ENCODE peak calls at places on chromosome 17, in ten cellular contexts. F is hepatocyte, Y is HepG2, E is prostate gland, G is HFFc6, P is nephron progenitor cell, A is tibial nerve, U is progenitor cell of endocrine pancreas, N is A549, D is neural progenitor cell. V is an unnamed sample.

GRCh38 chr17:81161536-81161935 is 3.8 kb upstream of the PVALEF start:
- DNase-seq in F (no peak), Y (no peak), E (no peak), G (no peak), P (no peak), A (no peak), U (no peak), N (no peak), D (no peak), V (no peak)

GRCh38 chr17:76934561-76935320 is 66.5 kb downstream of the MGAT5B start:
- DNase-seq in F (no peak), Y (no peak), E (no peak), G (no peak), P (no peak), A (no peak), U (no peak), N (no peak), D (no peak), V (no peak)

GRCh38 chr17:39739020-39739884 is 1.5 kb downstream of the GRB7 start:
- DNase-seq in F (peak), Y (peak), E (peak), G (peak), P (peak), A (no peak), U (peak), N (peak), D (peak), V (no peak)

GRCh38 chr17:61423967-61424649 is 24.5 kb downstream of the TBX2 start:
- DNase-seq in F (no peak), Y (no peak), E (no peak), G (no peak), P (no peak), A (no peak), U (no peak), N (no peak), D (no peak), V (no peak)

GRCh38 chr17:37488009-37488604 is 1.6 kb upstream of the DUSP14 start:
- DNase-seq in F (peak), Y (peak), E (peak), G (peak), P (no peak), A (no peak), U (no peak), N (peak), D (peak), V (no peak)

GRCh38 chr17:12667299-12667958 is 1.7 kb downstream of the MYOCD start:
- DNase-seq in F (peak), Y (peak), E (no peak), G (peak), P (peak), A (no peak), U (peak), N (peak), D (peak), V (peak)

GRCh38 chr17:81445642-81446500 is 50.6 kb downstream of the BAHCC1 start:
- DNase-seq in F (no peak), Y (no peak), E (no peak), G (no peak), P (no peak), A (no peak), U (no peak), N (no peak), D (no peak), V (no peak)

GRCh38 chr17:71438631-71439146 is 682.1 kb upstream of the SOX9 start:
- DNase-seq in F (peak), Y (peak), E (no peak), G (peak), P (no peak), A (no peak), U (no peak), N (peak), D (no peak), V (no peak)

GRCh38 chr17:56581635-56582605 is 11.6 kb upstream of the NOG start:
- DNase-seq in F (no peak), Y (no peak), E (no peak), G (no peak), P (no peak), A (no peak), U (no peak), N (no peak), D (no peak), V (no peak)

GRCh38 chr17:62601438-62601837 is 26.0 kb upstream of the MRC2 start:
- DNase-seq in F (no peak), Y (no peak), E (no peak), G (no peak), P (no peak), A (no peak), U (no peak), N (no peak), D (no peak), V (no peak)

GRCh38 chr17:81615401-81615930 is 21.4 kb downstream of the NPLOC4 start:
- DNase-seq in F (no peak), Y (no peak), E (no peak), G (no peak), P (no peak), A (no peak), U (no peak), N (no peak), D (no peak), V (no peak)

GRCh38 chr17:55466671-55467070 is 44.6 kb downstream of the SMIM36 start:
- DNase-seq in F (no peak), Y (no peak), E (no peak), G (no peak), P (no peak), A (no peak), U (no peak), N (no peak), D (no peak), V (no peak)

GRCh38 chr17:76131692-76132573 is 9.1 kb downstream of the FOXJ1 start:
- DNase-seq in F (no peak), Y (peak), E (peak), G (no peak), P (no peak), A (no peak), U (no peak), N (no peak), D (no peak), V (no peak)

GRCh38 chr17:34117811-34118210 is 137.3 kb upstream of the CCL2 start:
- DNase-seq in F (no peak), Y (no peak), E (no peak), G (no peak), P (no peak), A (no peak), U (no peak), N (no peak), D (no peak), V (no peak)

GRCh38 chr17:28727727-28728363 is 743 bp upstream of the NEK8 start:
- DNase-seq in F (peak), Y (peak), E (peak), G (peak), P (peak), A (no peak), U (no peak), N (peak), D (peak), V (peak)

GRCh38 chr17:78172284-78173024 is 4.1 kb downstream of the SYNGR2 start:
- DNase-seq in F (no peak), Y (no peak), E (no peak), G (no peak), P (no peak), A (peak), U (no peak), N (peak), D (no peak), V (no peak)

GRCh38 chr17:42387663-42388380 is 420 bp downstream of the STAT3 start:
- DNase-seq in F (peak), Y (no peak), E (peak), G (no peak), P (peak), A (no peak), U (peak), N (no peak), D (peak), V (peak)

GRCh38 chr17:79182176-79183160 is 107.8 kb downstream of the ENGASE start:
- DNase-seq in F (no peak), Y (no peak), E (no peak), G (no peak), P (peak), A (no peak), U (no peak), N (no peak), D (peak), V (no peak)

GRCh38 chr17:62091804-62092203 is 26.7 kb upstream of the MED13 start:
- DNase-seq in F (no peak), Y (no peak), E (no peak), G (no peak), P (no peak), A (no peak), U (no peak), N (no peak), D (no peak), V (no peak)

GRCh38 chr17:67021196-67021595 is 23.2 kb upstream of the CACNG1 start:
- DNase-seq in F (no peak), Y (no peak), E (no peak), G (no peak), P (no peak), A (no peak), U (no peak), N (no peak), D (no peak), V (no peak)

GRCh38 chr17:29444589-29444988 is 54.4 kb downstream of the TAOK1 start:
- DNase-seq in F (no peak), Y (no peak), E (no peak), G (peak), P (no peak), A (no peak), U (no peak), N (no peak), D (no peak), V (no peak)

GRCh38 chr17:60539807-60540206 is 13.8 kb upstream of the APPBP2 start:
- DNase-seq in F (no peak), Y (no peak), E (no peak), G (no peak), P (no peak), A (no peak), U (no peak), N (no peak), D (no peak), V (no peak)

GRCh38 chr17:7559307-7560171 is 989 bp downstream of the TNFSF13 start:
- DNase-seq in F (no peak), Y (no peak), E (peak), G (no peak), P (no peak), A (no peak), U (no peak), N (no peak), D (no peak), V (no peak)

GRCh38 chr17:37650419-37651003 is 7.3 kb upstream of the DDX52 start:
- DNase-seq in F (peak), Y (peak), E (no peak), G (peak), P (peak), A (no peak), U (no peak), N (peak), D (peak), V (peak)

GRCh38 chr17:42553161-42553818 is 567 bp downstream of the HSD17B1 start:
- DNase-seq in F (no peak), Y (no peak), E (no peak), G (no peak), P (peak), A (no peak), U (no peak), N (peak), D (peak), V (no peak)

GRCh38 chr17:8140058-8140412 is 12.2 kb downstream of the PER1 start:
- DNase-seq in F (peak), Y (no peak), E (no peak), G (no peak), P (no peak), A (peak), U (no peak), N (no peak), D (no peak), V (no peak)

GRCh38 chr17:40035162-40035559 is 19.0 kb downstream of the MED24 start:
- DNase-seq in F (peak), Y (no peak), E (no peak), G (no peak), P (peak), A (no peak), U (no peak), N (peak), D (peak), V (peak)

GRCh38 chr17:77783991-77784820 is 174.3 kb upstream of the TNRC6C start:
- DNase-seq in F (no peak), Y (no peak), E (no peak), G (no peak), P (no peak), A (no peak), U (no peak), N (no peak), D (no peak), V (no peak)

GRCh38 chr17:27664606-27664965 is 33.6 kb downstream of the LGALS9 start:
- DNase-seq in F (no peak), Y (no peak), E (no peak), G (no peak), P (no peak), A (no peak), U (no peak), N (no peak), D (no peak), V (no peak)

GRCh38 chr17:28407130-28407973 is 1.3 kb upstream of the SLC46A1 start:
- DNase-seq in F (peak), Y (no peak), E (peak), G (no peak), P (no peak), A (no peak), U (no peak), N (no peak), D (peak), V (no peak)

GRCh38 chr17:65556014-65556909 is 5.2 kb downstream of the AXIN2 start:
- DNase-seq in F (peak), Y (peak), E (peak), G (peak), P (peak), A (peak), U (peak), N (peak), D (peak), V (peak)

GRCh38 chr17:29176500-29177351 is 3.5 kb downstream of the MYO18A start:
- DNase-seq in F (peak), Y (peak), E (peak), G (no peak), P (peak), A (no peak), U (peak), N (peak), D (peak), V (peak)

GRCh38 chr17:47220531-47220999 is 11.4 kb downstream of the MYL4 start:
- DNase-seq in F (no peak), Y (no peak), E (no peak), G (no peak), P (no peak), A (no peak), U (no peak), N (no peak), D (no peak), V (no peak)

GRCh38 chr17:56434610-56435009 is 158.9 kb upstream of the NOG start:
- DNase-seq in F (no peak), Y (no peak), E (no peak), G (no peak), P (no peak), A (no peak), U (no peak), N (no peak), D (no peak), V (no peak)

GRCh38 chr17:15311996-15312395 is 29.4 kb downstream of the TEKT3 start:
- DNase-seq in F (no peak), Y (no peak), E (no peak), G (no peak), P (no peak), A (no peak), U (no peak), N (no peak), D (no peak), V (no peak)

GRCh38 chr17:14760212-14760611 is 459.3 kb downstream of the HS3ST3B1 start:
- DNase-seq in F (no peak), Y (no peak), E (no peak), G (no peak), P (no peak), A (no peak), U (no peak), N (no peak), D (no peak), V (no peak)

GRCh38 chr17:9432121-9432866 is 143.3 kb downstream of the STX8 start:
- DNase-seq in F (no peak), Y (no peak), E (peak), G (peak), P (no peak), A (no peak), U (no peak), N (no peak), D (no peak), V (no peak)

GRCh38 chr17:42982266-42982665 is 1.9 kb downstream of the RUNDC1 start:
- DNase-seq in F (no peak), Y (no peak), E (peak), G (no peak), P (no peak), A (no peak), U (no peak), N (no peak), D (no peak), V (no peak)

DNA sequence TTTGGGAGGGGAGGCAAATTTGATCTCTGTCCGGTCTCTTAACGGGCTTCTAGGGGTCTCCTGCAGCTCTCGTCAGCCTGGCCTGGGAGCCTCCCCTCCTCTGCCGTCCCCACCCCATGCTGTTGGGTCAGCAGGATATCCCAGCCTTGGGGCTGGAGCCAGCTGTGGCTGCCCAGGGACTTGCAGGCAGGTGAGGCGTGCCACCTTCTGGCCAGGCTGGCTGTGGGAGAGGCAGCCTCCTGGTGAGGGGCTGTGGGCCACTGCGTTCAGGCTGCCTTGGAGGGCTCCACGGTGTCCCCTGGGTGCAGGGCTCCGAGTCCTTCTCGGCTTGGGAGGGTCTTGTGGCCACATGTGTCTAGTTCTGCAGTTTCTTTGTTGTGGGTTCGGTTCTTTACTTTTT is 34.6 kb downstream of the TBCD start:
- DNase-seq in F (no peak), Y (no peak), E (no peak), G (no peak), P (no peak), A (no peak), U (no peak), N (no peak), D (no peak), V (no peak)
- TF ChIP-seq CTCF in F (no peak), Y (no peak), E (no peak), G (no peak), P (no peak), A (no peak), U (no peak), N (no peak), D (no peak), V (no peak)

DNA sequence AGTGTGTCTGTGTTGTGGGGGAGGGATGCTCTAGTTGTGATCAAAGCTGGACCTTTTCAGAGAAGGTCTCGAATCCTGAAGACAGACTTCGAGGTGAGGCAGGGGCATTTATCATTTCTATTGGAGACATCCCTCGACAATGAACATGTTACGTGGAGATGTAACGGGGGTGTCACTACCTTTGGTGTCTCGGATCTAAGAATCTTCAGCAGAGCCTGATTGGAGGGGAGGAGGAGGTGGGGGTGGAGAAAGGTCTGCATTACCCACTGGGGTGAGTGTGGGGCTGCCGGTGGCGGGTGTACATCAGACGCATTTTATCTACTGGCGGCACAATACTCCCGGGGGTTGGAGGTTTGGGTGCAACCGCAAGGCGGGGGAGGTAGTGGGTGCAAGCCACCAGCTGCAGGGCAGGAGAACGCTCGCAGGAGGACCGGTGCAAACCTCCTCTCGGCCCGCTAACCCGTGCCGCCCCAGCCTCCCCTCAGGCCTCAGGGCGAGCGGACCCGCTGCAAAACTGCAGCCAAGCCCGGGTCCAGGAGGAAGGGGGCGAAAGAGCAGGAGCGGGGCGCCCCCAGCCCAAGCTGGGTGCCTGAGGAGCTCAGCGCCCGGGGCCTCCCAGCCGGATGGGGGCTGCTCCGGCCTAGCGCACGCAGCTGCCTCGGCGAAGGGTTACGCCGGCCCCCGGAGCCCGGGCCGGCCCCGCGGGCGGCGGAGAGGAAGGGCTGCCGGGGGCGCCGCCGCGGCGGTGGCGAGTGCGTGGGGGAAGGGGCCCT is 735 bp downstream of the ZNF652 start:
- DNase-seq in F (peak), Y (peak), E (peak), G (no peak), P (no peak), A (peak), U (peak), N (peak), D (no peak), V (no peak)
- TF ChIP-seq CTCF in F (no peak), Y (no peak), E (no peak), G (no peak), P (no peak), A (peak), U (no peak), N (no peak), D (no peak), V (no peak)

GRCh38 chr17:73266796-73267195 is 5.1 kb upstream of the CPSF4L start:
- DNase-seq in F (no peak), Y (no peak), E (no peak), G (no peak), P (no peak), A (no peak), U (no peak), N (no peak), D (no peak), V (no peak)

GRCh38 chr17:73268582-73269328 is 7.1 kb upstream of the CPSF4L start:
- DNase-seq in F (no peak), Y (no peak), E (no peak), G (no peak), P (no peak), A (no peak), U (no peak), N (no peak), D (no peak), V (no peak)

GRCh38 chr17:73262676-73263642 is 1.3 kb upstream of the CPSF4L start:
- DNase-seq in F (no peak), Y (peak), E (peak), G (no peak), P (no peak), A (no peak), U (no peak), N (no peak), D (no peak), V (no peak)

GRCh38 chr17:73267648-73268537 is 6.2 kb upstream of the CPSF4L start:
- DNase-seq in F (no peak), Y (peak), E (no peak), G (no peak), P (no peak), A (no peak), U (no peak), N (no peak), D (no peak), V (no peak)

DNA sequence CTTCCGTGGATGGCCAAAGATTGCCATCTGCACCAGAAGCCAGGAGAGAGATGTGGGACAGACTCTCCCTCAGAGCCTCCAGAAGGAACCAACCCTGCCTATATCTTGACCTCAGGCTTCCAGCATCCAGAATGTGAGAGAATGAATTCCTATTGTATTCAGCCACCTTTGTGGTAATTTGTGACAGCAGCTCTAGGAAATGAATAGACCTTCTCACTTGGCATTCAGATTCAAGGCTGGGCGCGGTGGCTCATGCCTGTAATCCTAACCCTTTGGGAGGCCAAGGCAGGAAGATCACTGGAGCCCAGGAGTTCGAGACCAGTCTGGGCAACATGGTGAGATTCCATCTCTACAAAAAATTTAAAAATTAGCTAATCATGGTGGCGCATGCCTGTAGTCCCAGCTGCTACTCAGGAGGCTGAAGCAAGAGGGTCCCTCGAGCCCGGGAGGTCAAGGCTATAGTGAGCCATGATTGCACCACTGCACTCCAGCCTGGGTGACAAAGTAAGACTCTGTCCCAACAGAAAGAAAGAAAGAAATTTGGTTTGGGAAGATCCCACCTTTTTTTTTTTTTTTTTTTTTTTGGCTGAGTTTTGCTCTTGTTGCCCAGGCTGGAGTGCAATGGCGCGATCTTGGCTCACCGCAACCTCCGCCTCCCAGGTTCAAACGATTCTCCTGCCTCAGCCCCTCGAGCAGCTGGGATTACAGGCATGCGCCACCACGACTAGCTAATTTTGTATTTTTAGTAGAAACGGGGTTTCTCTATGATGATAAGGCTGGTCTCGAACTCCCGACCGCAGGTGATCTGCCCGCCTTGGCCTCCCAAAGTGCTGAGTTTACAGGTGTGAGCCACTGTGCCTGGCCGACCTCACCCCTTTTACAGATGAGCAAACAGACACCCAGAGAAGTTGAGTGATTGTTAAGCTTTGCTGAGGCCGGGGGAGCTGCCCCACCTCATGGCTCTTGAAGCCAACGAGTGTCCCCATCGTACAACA is 4.3 kb upstream of the CPSF4L start:
- DNase-seq in F (no peak), Y (peak), E (no peak), G (no peak), P (no peak), A (no peak), U (no peak), N (no peak), D (no peak), V (no peak)
- TF ChIP-seq CTCF in F (no peak), Y (no peak), E (no peak), G (no peak), P (no peak), A (no peak), U (no peak), N (no peak), D (no peak), V (no peak)

GRCh38 chr17:49514374-49514738 is 19.3 kb downstream of the NGFR start:
- DNase-seq in F (no peak), Y (peak), E (no peak), G (no peak), P (no peak), A (no peak), U (no peak), N (no peak), D (peak), V (no peak)
- TF ChIP-seq CTCF in F (no peak), Y (peak), E (no peak), G (peak), P (no peak), A (peak), U (peak), N (no peak), D (peak), V (no peak)